ENCODE peak calls at places on chromosomes 6 and 20, in four cellular contexts. O is esophagus squamous epithelium; Z is lower lobe of right lung; R is CD8-positive, alpha-beta T cell. G is an unnamed sample.

GRCh38 chr6:1162367-1163275 is 149.3 kb upstream of the FOXQ1 start:
- DNase-seq in O (no peak), Z (no peak), R (no peak), G (no peak)

GRCh38 chr20:57562541-57563465 is 1.9 kb downstream of the PCK1 start:
- DNase-seq in O (no peak), Z (no peak), R (no peak), G (peak; percentile 62)

GRCh38 chr20:14067631-14068030 is 72.3 kb downstream of the MACROD2 start:
- DNase-seq in O (no peak), Z (no peak), R (no peak), G (no peak)

GRCh38 chr6:14934844-14935243 is 311.0 kb upstream of the JARID2 start:
- DNase-seq in O (no peak), Z (no peak), R (no peak), G (no peak)

GRCh38 chr6:41159415-41160082 is 3.4 kb downstream of the TREM2 start:
- DNase-seq in O (no peak), Z (no peak), R (no peak), G (no peak)

GRCh38 chr6:170294813-170295518 is 4.1 kb upstream of the DLL1 start:
- DNase-seq in O (no peak), Z (no peak), R (no peak), G (no peak)

GRCh38 chr20:25745738-25746137 is 49.1 kb upstream of the ZNF337 start:
- DNase-seq in O (no peak), Z (no peak), R (no peak), G (no peak)

GRCh38 chr6:94559829-94560537 is 1017.4 kb upstream of the MANEA start:
- DNase-seq in O (no peak), Z (no peak), R (no peak), G (no peak)

GRCh38 chr6:148999921-149000589 is 253.2 kb downstream of the UST start:
- DNase-seq in O (no peak), Z (peak; percentile 57), R (no peak), G (no peak)

GRCh38 chr20:36341331-36342020 is 35.3 kb downstream of the DLGAP4 start:
- DNase-seq in O (no peak), Z (no peak), R (no peak), G (no peak)

GRCh38 chr6:166572370-166573261 is 13.9 kb downstream of the RAMACL start:
- DNase-seq in O (no peak), Z (peak; percentile 63), R (no peak), G (no peak)

GRCh38 chr6:4264076-4264475 is 128.7 kb upstream of the ECI2 start:
- DNase-seq in O (no peak), Z (no peak), R (no peak), G (no peak)

GRCh38 chr6:169162249-169162967 is 91.2 kb downstream of the THBS2 start:
- DNase-seq in O (no peak), Z (no peak), R (no peak), G (no peak)

GRCh38 chr6:169161572-169162167 is 92.0 kb downstream of the THBS2 start:
- DNase-seq in O (no peak), Z (no peak), R (no peak), G (no peak)

GRCh38 chr6:169164451-169164850 is 89.2 kb downstream of the THBS2 start:
- DNase-seq in O (no peak), Z (no peak), R (no peak), G (no peak)

GRCh38 chr6:169165031-169165430 is 88.6 kb downstream of the THBS2 start:
- DNase-seq in O (no peak), Z (no peak), R (no peak), G (no peak)

DNA sequence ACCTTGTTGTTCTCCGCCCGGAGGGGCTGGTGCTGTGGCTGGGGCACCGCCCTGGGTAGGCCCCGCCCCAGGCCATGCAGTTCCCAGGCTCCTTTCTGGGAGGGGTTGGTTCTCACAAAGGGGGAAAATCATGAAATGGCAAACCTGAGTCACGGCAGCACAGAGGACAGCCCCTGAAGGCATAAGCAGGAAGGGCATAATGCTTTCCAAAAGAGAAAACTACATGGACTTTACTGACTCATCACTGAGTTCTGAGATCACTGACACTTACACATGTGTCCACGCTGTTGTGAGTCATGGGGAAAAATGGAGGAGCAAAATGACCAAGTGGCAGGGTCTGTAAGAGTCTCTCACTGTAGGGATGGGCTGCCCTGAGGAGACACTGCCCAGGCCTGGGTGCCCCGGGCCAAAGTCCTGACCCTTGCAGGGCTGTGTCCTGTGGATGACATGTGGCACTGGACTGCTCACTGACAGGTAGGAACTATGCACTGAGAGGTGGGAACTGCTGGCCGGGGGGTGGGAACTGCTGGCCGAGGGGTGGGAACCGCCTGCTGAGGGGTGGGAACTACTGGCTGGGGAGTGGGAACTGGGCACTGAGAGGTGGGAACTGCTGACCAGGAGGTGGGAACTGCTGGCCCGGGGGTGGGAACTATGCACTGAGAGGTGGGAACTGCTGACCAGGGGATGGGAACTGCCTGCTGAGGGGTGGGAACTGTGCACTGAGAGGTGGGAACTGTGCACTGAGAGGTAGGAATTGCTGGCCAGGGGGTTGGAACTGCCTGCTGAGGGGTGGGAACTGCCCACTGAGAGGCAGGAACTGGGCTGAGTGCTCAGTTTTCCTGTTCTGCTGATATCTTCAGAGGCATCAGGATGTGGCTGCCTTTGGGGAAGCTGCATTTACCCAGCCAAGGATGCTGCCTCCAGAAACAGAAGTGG is 90.4 kb downstream of the THBS2 start:
- DNase-seq in O (no peak), Z (no peak), R (no peak), G (no peak)
- H3K27ac ChIP-seq in O (peak overlapping the region; percentile 67), Z (no peak overlapping the region), R (no peak overlapping the region), G (no peak overlapping the region)

GRCh38 chr20:19995220-19995863 is 21.8 kb upstream of the NAA20 start:
- DNase-seq in O (no peak), Z (no peak), R (no peak), G (no peak)

GRCh38 chr20:19991826-19992225 is 25.3 kb upstream of the NAA20 start:
- DNase-seq in O (no peak), Z (no peak), R (no peak), G (no peak)

GRCh38 chr20:19993937-19994667 is 23.1 kb upstream of the NAA20 start:
- DNase-seq in O (no peak), Z (no peak), R (no peak), G (no peak)

GRCh38 chr20:19990911-19991707 is 26.1 kb upstream of the NAA20 start:
- DNase-seq in O (no peak), Z (no peak), R (no peak), G (no peak)

GRCh38 chr20:19992996-19993908 is 23.9 kb upstream of the NAA20 start:
- DNase-seq in O (no peak), Z (no peak), R (no peak), G (no peak)
- H3K4me3 ChIP-seq in O (no peak overlapping the region), Z (no peak overlapping the region), R (no peak overlapping the region), G (no peak overlapping the region)

DNA sequence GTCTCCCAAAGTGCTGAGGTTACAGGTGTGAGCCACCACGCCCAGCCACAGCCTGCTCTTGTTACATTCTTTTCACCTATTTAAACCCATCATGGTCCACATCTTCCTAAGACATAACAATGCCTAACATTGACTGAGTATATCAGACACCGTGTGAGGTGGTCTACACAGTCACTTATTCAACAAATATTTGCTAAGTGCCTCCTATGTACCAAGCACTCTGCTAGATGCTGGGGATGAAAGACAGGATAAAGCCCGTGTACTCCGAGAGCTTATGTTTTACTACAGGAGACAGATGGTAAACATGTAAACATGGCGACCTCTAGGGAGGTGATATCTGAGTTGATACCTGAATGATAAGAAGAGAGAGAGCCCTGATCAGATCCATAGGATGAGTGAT is 12.7 kb downstream of the BCL2L1 start:
- DNase-seq in O (no peak), Z (no peak), R (no peak), G (no peak)
- H3K27ac ChIP-seq in O (peak overlapping the region; percentile 98), Z (peak overlapping the region; percentile 93), R (no peak overlapping the region), G (no peak overlapping the region)

GRCh38 chr6:129749749-129750120 is 39.8 kb upstream of the ARHGAP18 start:
- DNase-seq in O (no peak), Z (no peak), R (no peak), G (no peak)

GRCh38 chr6:129750390-129750789 is 40.4 kb upstream of the ARHGAP18 start:
- DNase-seq in O (no peak), Z (no peak), R (no peak), G (no peak)

GRCh38 chr6:129747588-129748112 is 37.7 kb upstream of the ARHGAP18 start:
- DNase-seq in O (no peak), Z (no peak), R (no peak), G (no peak)

GRCh38 chr6:129748901-129749748 is 39.1 kb upstream of the ARHGAP18 start:
- DNase-seq in O (no peak), Z (no peak), R (no peak), G (no peak)

GRCh38 chr6:129748212-129748900 is 38.4 kb upstream of the ARHGAP18 start:
- DNase-seq in O (no peak), Z (no peak), R (peak; percentile 47), G (no peak)
- H3K4me3 ChIP-seq in O (no peak overlapping the region), Z (no peak overlapping the region), R (peak overlapping the region; percentile 25), G (no peak overlapping the region)

GRCh38 chr6:112035446-112035845 is 18.5 kb upstream of the CCN6 start:
- DNase-seq in O (no peak), Z (no peak), R (no peak), G (no peak)
- H3K27ac ChIP-seq in O (peak overlapping the region; percentile 33), Z (no peak overlapping the region), R (no peak overlapping the region), G (no peak overlapping the region)

GRCh38 chr20:21714297-21715192 is 9.1 kb downstream of the PAX1 start:
- DNase-seq in O (no peak), Z (no peak), R (no peak), G (no peak)
- H3K4me3 ChIP-seq in O (no peak overlapping the region), Z (no peak overlapping the region), R (no peak overlapping the region), G (no peak overlapping the region)

GRCh38 chr6:147195510-147195909 is 8.7 kb upstream of the STXBP5 start:
- DNase-seq in O (no peak), Z (no peak), R (no peak), G (no peak)

GRCh38 chr6:147200711-147201110 is 3.5 kb upstream of the STXBP5 start:
- DNase-seq in O (no peak), Z (no peak), R (no peak), G (no peak)

GRCh38 chr6:147194652-147195403 is 9.4 kb upstream of the STXBP5 start:
- DNase-seq in O (no peak), Z (no peak), R (no peak), G (no peak)

GRCh38 chr6:147192278-147192911 is 11.8 kb upstream of the STXBP5 start:
- DNase-seq in O (no peak), Z (no peak), R (no peak), G (no peak)

GRCh38 chr6:147195987-147196386 is 8.2 kb upstream of the STXBP5 start:
- DNase-seq in O (no peak), Z (no peak), R (no peak), G (no peak)
- H3K27ac ChIP-seq in O (no peak overlapping the region), Z (no peak overlapping the region), R (no peak overlapping the region), G (no peak overlapping the region)

DNA sequence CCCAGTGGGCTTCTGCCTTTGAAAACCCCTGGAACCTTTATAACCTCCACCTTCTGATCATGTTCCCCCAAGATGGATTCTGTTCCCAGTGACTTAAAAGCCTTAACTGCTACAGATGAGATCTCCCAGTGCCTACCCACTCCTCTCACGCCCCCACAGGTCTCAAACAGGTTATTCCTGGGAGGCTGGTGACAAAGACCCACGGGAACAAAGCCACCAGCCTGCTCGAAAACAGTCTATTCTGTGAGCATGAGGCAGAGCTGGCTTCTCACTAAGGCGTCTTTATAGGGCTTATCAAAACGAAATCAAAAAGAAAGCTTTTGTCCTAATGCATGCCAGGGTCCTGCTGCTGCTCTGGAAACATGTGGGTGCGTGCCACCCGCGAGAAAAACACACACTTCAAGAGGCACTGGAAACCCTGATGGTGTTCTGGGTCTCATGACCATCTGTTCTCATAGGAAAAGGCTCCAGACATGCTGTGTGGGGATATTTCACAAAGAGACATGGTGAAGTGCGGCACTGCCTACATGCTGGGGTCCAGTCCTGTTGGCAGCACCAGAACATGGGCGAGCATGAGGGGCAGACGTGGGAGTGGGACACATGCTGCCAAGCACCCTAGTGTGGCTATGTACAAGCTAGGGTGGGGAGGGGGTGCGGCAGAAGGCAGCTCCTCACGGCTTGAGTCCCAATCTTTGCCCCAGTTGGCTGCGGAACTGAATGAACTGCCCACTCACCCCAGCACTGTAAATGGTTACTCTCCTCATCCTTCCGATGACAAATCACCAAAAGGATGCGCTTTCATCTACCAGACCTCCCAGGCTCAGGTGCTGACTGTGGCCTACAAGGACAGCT is 2.1 kb downstream of the FKBP1A start:
- DNase-seq in O (no peak), Z (no peak), R (no peak), G (no peak)
- H3K4me3 ChIP-seq in O (peak overlapping the region; percentile 92), Z (peak overlapping the region; percentile 74), R (peak overlapping the region; percentile 62), G (no peak overlapping the region)